ENCODE peak calls at places on chromosome 5, in seven cellular contexts. One of them, this sample, is unnamed. For H4K20me1 and H3K4me1, the result is how much of the 10 kb centered on the place peaks cover.

GRCh38 chr5:38556599-38557308 is at the start of gene LIFR:
- DNase-seq in mammary epithelial cell: peak
- DNase-seq in GM23248: peak
- DNase-seq in neural progenitor cell: peak
- DNase-seq in fibroblast of lung: peak
- DNase-seq in K562: peak
- DNase-seq in PC-9: peak
- DNase-seq in this sample: no peak

GRCh38 chr5:144117412-144117811 is 53.0 kb downstream of the YIPF5 start:
- DNase-seq in mammary epithelial cell: no peak
- DNase-seq in GM23248: no peak
- DNase-seq in neural progenitor cell: no peak
- DNase-seq in fibroblast of lung: no peak
- DNase-seq in K562: no peak
- DNase-seq in PC-9: no peak
- DNase-seq in this sample: no peak

GRCh38 chr5:32531885-32532520 is 53.4 kb upstream of the SUB1 start:
- DNase-seq in mammary epithelial cell: peak
- DNase-seq in GM23248: peak
- DNase-seq in neural progenitor cell: no peak
- DNase-seq in fibroblast of lung: peak
- DNase-seq in K562: no peak
- DNase-seq in PC-9: peak
- DNase-seq in this sample: peak

GRCh38 chr5:120682851-120683250 is 218.8 kb downstream of the PRR16 start:
- DNase-seq in mammary epithelial cell: no peak
- DNase-seq in GM23248: peak
- DNase-seq in neural progenitor cell: no peak
- DNase-seq in fibroblast of lung: peak
- DNase-seq in K562: no peak
- DNase-seq in PC-9: no peak
- DNase-seq in this sample: no peak

GRCh38 chr5:5373351-5374033 is 49.0 kb upstream of the ICE1 start:
- DNase-seq in mammary epithelial cell: no peak
- DNase-seq in GM23248: peak
- DNase-seq in neural progenitor cell: no peak
- DNase-seq in fibroblast of lung: no peak
- DNase-seq in K562: peak
- DNase-seq in PC-9: no peak
- DNase-seq in this sample: no peak

GRCh38 chr5:69485471-69485870 is 7.1 kb upstream of the OCLN start:
- DNase-seq in mammary epithelial cell: no peak
- DNase-seq in GM23248: no peak
- DNase-seq in neural progenitor cell: no peak
- DNase-seq in fibroblast of lung: no peak
- DNase-seq in K562: no peak
- DNase-seq in PC-9: no peak
- DNase-seq in this sample: no peak

GRCh38 chr5:112689510-112689909 is 48.2 kb upstream of the APC start:
- DNase-seq in mammary epithelial cell: no peak
- DNase-seq in GM23248: peak
- DNase-seq in neural progenitor cell: no peak
- DNase-seq in fibroblast of lung: no peak
- DNase-seq in K562: peak
- DNase-seq in PC-9: no peak
- DNase-seq in this sample: peak

GRCh38 chr5:115170128-115170923 is 618 bp upstream of the TRIM36 start:
- DNase-seq in mammary epithelial cell: no peak
- DNase-seq in GM23248: peak
- DNase-seq in neural progenitor cell: peak
- DNase-seq in fibroblast of lung: no peak
- DNase-seq in K562: peak
- DNase-seq in PC-9: no peak
- DNase-seq in this sample: peak

GRCh38 chr5:88883566-88884434 is 816 bp upstream of the MEF2C start:
- DNase-seq in mammary epithelial cell: peak
- DNase-seq in GM23248: peak
- DNase-seq in neural progenitor cell: peak
- DNase-seq in fibroblast of lung: peak
- DNase-seq in K562: peak
- DNase-seq in PC-9: peak
- DNase-seq in this sample: peak

GRCh38 chr5:42515504-42515903 is 92.3 kb downstream of the GHR start:
- DNase-seq in mammary epithelial cell: no peak
- DNase-seq in GM23248: no peak
- DNase-seq in neural progenitor cell: no peak
- DNase-seq in fibroblast of lung: no peak
- DNase-seq in K562: no peak
- DNase-seq in PC-9: no peak
- DNase-seq in this sample: no peak

GRCh38 chr5:79956173-79956670 is 34.8 kb downstream of the MTX3 start:
- DNase-seq in mammary epithelial cell: peak
- DNase-seq in GM23248: peak
- DNase-seq in neural progenitor cell: no peak
- DNase-seq in fibroblast of lung: peak
- DNase-seq in K562: no peak
- DNase-seq in PC-9: peak
- DNase-seq in this sample: no peak

GRCh38 chr5:65394078-65394477 is 87.6 kb downstream of the ADAMTS6 start:
- DNase-seq in mammary epithelial cell: peak
- DNase-seq in GM23248: peak
- DNase-seq in neural progenitor cell: peak
- DNase-seq in fibroblast of lung: peak
- DNase-seq in K562: no peak
- DNase-seq in PC-9: no peak
- DNase-seq in this sample: no peak

GRCh38 chr5:123083298-123083697 is 5.7 kb upstream of the PRDM6 start:
- DNase-seq in mammary epithelial cell: no peak
- DNase-seq in GM23248: peak
- DNase-seq in neural progenitor cell: no peak
- DNase-seq in fibroblast of lung: no peak
- DNase-seq in K562: no peak
- DNase-seq in PC-9: no peak
- DNase-seq in this sample: no peak

GRCh38 chr5:17238521-17239041 is 21.1 kb downstream of the BASP1 start:
- DNase-seq in mammary epithelial cell: peak
- DNase-seq in GM23248: peak
- DNase-seq in neural progenitor cell: no peak
- DNase-seq in fibroblast of lung: peak
- DNase-seq in K562: no peak
- DNase-seq in PC-9: no peak
- DNase-seq in this sample: no peak

GRCh38 chr5:170681013-170681433 is 102.5 kb upstream of the GABRP start:
- DNase-seq in mammary epithelial cell: peak
- DNase-seq in GM23248: peak
- DNase-seq in neural progenitor cell: peak
- DNase-seq in fibroblast of lung: peak
- DNase-seq in K562: peak
- DNase-seq in PC-9: no peak
- DNase-seq in this sample: no peak

DNA sequence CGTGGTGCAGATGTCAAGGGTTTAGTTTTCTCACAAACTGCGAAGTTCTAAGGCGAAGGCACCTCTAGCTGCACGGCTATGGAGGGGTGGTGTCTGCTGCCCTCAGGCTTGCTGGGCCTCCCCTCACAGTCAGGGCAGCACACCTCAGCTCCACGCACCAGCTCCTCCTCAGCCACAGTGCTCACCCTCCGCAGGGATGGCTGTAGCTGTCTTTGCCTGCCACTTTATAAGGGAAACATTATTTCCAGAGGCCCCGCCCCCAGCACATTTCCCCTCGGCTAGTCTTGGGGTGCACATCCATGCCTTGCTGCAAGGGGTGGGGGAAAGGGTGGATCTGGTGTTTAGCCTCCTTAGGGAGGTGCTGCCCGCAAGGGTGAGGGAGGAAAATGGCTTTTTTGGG is 154.6 kb downstream of the TRIO start:
- DNase-seq in mammary epithelial cell: no peak
- DNase-seq in GM23248: no peak
- DNase-seq in neural progenitor cell: no peak
- DNase-seq in fibroblast of lung: no peak
- DNase-seq in K562: no peak
- DNase-seq in PC-9: no peak
- DNase-seq in this sample: no peak
- H4K20me1 ChIP-seq in mammary epithelial cell: under half
- H4K20me1 ChIP-seq in GM23248: under half
- H4K20me1 ChIP-seq in neural progenitor cell: under half
- H4K20me1 ChIP-seq in fibroblast of lung: under half
- H4K20me1 ChIP-seq in K562: under half
- H4K20me1 ChIP-seq in PC-9: under half
- H4K20me1 ChIP-seq in this sample: under half

DNA sequence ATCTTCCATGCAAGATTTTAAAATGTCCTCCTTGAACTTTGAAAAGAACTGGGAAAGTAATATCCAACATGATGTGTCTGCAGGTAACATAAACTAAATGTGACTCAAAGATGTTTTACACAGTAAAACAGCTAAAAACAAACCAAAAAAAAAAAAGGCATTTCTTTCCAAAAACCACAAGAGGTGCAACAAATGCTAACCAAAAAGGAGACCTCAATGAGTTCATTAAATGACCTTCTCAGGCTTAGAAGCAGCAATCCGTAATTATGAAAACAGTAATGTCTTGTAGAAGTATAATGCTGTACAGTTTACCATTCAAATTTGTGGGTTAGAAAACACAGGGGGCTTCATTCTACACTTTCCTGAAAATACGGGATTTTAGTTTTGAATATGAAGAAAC is 2.5 kb downstream of the RNF145 start:
- DNase-seq in mammary epithelial cell: no peak
- DNase-seq in GM23248: peak
- DNase-seq in neural progenitor cell: no peak
- DNase-seq in fibroblast of lung: no peak
- DNase-seq in K562: no peak
- DNase-seq in PC-9: no peak
- DNase-seq in this sample: peak
- H3K4me1 ChIP-seq in mammary epithelial cell: under half
- H3K4me1 ChIP-seq in GM23248: under half
- H3K4me1 ChIP-seq in neural progenitor cell: under half
- H3K4me1 ChIP-seq in fibroblast of lung: under half
- H3K4me1 ChIP-seq in K562: under half
- H3K4me1 ChIP-seq in PC-9: under half
- H3K4me1 ChIP-seq in this sample: half or more

GRCh38 chr5:142758803-142759145 is 11.4 kb upstream of the ARHGAP26 start:
- DNase-seq in mammary epithelial cell: no peak
- DNase-seq in GM23248: no peak
- DNase-seq in neural progenitor cell: no peak
- DNase-seq in fibroblast of lung: no peak
- DNase-seq in K562: no peak
- DNase-seq in PC-9: no peak
- DNase-seq in this sample: no peak

GRCh38 chr5:142756576-142756975 is 13.6 kb upstream of the ARHGAP26 start:
- DNase-seq in mammary epithelial cell: no peak
- DNase-seq in GM23248: no peak
- DNase-seq in neural progenitor cell: no peak
- DNase-seq in fibroblast of lung: no peak
- DNase-seq in K562: no peak
- DNase-seq in PC-9: no peak
- DNase-seq in this sample: no peak

GRCh38 chr5:142757564-142757963 is 12.6 kb upstream of the ARHGAP26 start:
- DNase-seq in mammary epithelial cell: no peak
- DNase-seq in GM23248: no peak
- DNase-seq in neural progenitor cell: no peak
- DNase-seq in fibroblast of lung: no peak
- DNase-seq in K562: no peak
- DNase-seq in PC-9: no peak
- DNase-seq in this sample: no peak

GRCh38 chr5:142754031-142754430 is 16.1 kb upstream of the ARHGAP26 start:
- DNase-seq in mammary epithelial cell: no peak
- DNase-seq in GM23248: no peak
- DNase-seq in neural progenitor cell: no peak
- DNase-seq in fibroblast of lung: no peak
- DNase-seq in K562: no peak
- DNase-seq in PC-9: no peak
- DNase-seq in this sample: no peak

DNA sequence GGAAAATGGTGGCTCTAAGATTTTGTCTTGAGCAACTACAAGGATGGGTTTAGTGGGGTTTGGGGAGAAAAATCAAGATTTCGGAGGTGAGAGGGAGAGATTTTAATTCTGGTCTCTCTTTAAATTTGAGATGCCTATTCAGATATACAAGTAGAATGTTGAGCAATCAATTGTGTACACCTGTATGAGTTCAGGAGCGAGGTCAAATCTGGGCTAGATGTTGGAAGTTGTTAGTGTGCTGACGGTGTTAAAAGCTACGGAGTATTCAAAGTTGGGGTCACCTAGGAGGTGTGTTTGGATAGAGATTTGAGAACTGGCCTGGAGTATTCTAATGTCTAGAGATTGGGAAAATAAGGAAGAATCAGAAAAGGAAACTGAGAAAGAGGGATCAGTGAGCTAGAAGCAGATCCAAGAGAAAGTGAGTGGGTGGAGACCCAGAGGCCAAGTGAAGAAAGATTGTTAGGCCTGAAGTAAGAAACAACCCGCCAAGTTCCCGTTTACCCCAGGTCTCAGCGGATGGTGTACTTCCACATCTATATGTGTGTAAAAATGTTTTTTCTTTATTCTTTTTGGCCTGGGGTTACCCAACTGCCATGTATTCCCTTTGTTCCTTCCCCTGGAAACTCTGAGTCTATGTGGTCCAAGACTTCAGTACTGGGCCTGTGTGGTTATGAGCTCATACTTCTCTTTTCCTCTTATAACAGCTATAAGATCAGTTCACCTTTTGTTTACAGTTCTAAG is 11.9 kb upstream of the ARHGAP26 start:
- DNase-seq in mammary epithelial cell: no peak
- DNase-seq in GM23248: no peak
- DNase-seq in neural progenitor cell: no peak
- DNase-seq in fibroblast of lung: no peak
- DNase-seq in K562: no peak
- DNase-seq in PC-9: no peak
- DNase-seq in this sample: no peak
- H4K20me1 ChIP-seq in mammary epithelial cell: under half
- H4K20me1 ChIP-seq in GM23248: under half
- H4K20me1 ChIP-seq in neural progenitor cell: under half
- H4K20me1 ChIP-seq in fibroblast of lung: under half
- H4K20me1 ChIP-seq in K562: under half
- H4K20me1 ChIP-seq in PC-9: under half
- H4K20me1 ChIP-seq in this sample: under half

GRCh38 chr5:149645236-149645635 is 63.9 kb downstream of the ARHGEF37 start:
- DNase-seq in mammary epithelial cell: no peak
- DNase-seq in GM23248: no peak
- DNase-seq in neural progenitor cell: no peak
- DNase-seq in fibroblast of lung: no peak
- DNase-seq in K562: peak
- DNase-seq in PC-9: no peak
- DNase-seq in this sample: no peak

GRCh38 chr5:149646564-149646963 is 65.3 kb downstream of the ARHGEF37 start:
- DNase-seq in mammary epithelial cell: peak
- DNase-seq in GM23248: no peak
- DNase-seq in neural progenitor cell: no peak
- DNase-seq in fibroblast of lung: no peak
- DNase-seq in K562: peak
- DNase-seq in PC-9: no peak
- DNase-seq in this sample: no peak

GRCh38 chr5:149643781-149644180 is 62.5 kb downstream of the ARHGEF37 start:
- DNase-seq in mammary epithelial cell: no peak
- DNase-seq in GM23248: no peak
- DNase-seq in neural progenitor cell: no peak
- DNase-seq in fibroblast of lung: no peak
- DNase-seq in K562: no peak
- DNase-seq in PC-9: no peak
- DNase-seq in this sample: no peak

GRCh38 chr5:149645725-149646124 is 64.4 kb downstream of the ARHGEF37 start:
- DNase-seq in mammary epithelial cell: no peak
- DNase-seq in GM23248: no peak
- DNase-seq in neural progenitor cell: no peak
- DNase-seq in fibroblast of lung: no peak
- DNase-seq in K562: no peak
- DNase-seq in PC-9: no peak
- DNase-seq in this sample: no peak

GRCh38 chr5:149644629-149645028 is 63.3 kb downstream of the ARHGEF37 start:
- DNase-seq in mammary epithelial cell: no peak
- DNase-seq in GM23248: no peak
- DNase-seq in neural progenitor cell: no peak
- DNase-seq in fibroblast of lung: no peak
- DNase-seq in K562: no peak
- DNase-seq in PC-9: no peak
- DNase-seq in this sample: no peak
- H3K4me1 ChIP-seq in mammary epithelial cell: under half
- H3K4me1 ChIP-seq in GM23248: under half
- H3K4me1 ChIP-seq in neural progenitor cell: under half
- H3K4me1 ChIP-seq in fibroblast of lung: under half
- H3K4me1 ChIP-seq in K562: under half
- H3K4me1 ChIP-seq in PC-9: under half
- H3K4me1 ChIP-seq in this sample: under half